ENCODE peak calls at places on chromosome 17, in eight cellular contexts. One of them, this sample, is unnamed. For H3K27me3, the result is how much of the 10 kb centered on the place peaks cover.

GRCh38 chr17:32503251-32504165 is 16.7 kb downstream of the CDK5R1 start:
- DNase-seq in vagina: no peak
- DNase-seq in effector memory CD4-positive, alpha-beta T cell: peak
- DNase-seq in A673: no peak
- DNase-seq in CD8-positive, alpha-beta memory T cell: no peak
- DNase-seq in naive thymus-derived CD4-positive, alpha-beta T cell: peak
- DNase-seq in PC-3: peak
- DNase-seq in right cardiac atrium: peak
- DNase-seq in this sample: no peak

GRCh38 chr17:59627269-59627668 is 7.6 kb downstream of the CLTC start:
- DNase-seq in vagina: no peak
- DNase-seq in effector memory CD4-positive, alpha-beta T cell: no peak
- DNase-seq in A673: no peak
- DNase-seq in CD8-positive, alpha-beta memory T cell: no peak
- DNase-seq in naive thymus-derived CD4-positive, alpha-beta T cell: no peak
- DNase-seq in PC-3: no peak
- DNase-seq in right cardiac atrium: no peak
- DNase-seq in this sample: no peak

GRCh38 chr17:1649844-1650409 is at the start of gene RILP:
- DNase-seq in vagina: peak
- DNase-seq in effector memory CD4-positive, alpha-beta T cell: no peak
- DNase-seq in A673: no peak
- DNase-seq in CD8-positive, alpha-beta memory T cell: no peak
- DNase-seq in naive thymus-derived CD4-positive, alpha-beta T cell: no peak
- DNase-seq in PC-3: peak
- DNase-seq in right cardiac atrium: peak
- DNase-seq in this sample: peak

GRCh38 chr17:62715882-62716390 is 88.5 kb downstream of the MRC2 start:
- DNase-seq in vagina: no peak
- DNase-seq in effector memory CD4-positive, alpha-beta T cell: no peak
- DNase-seq in A673: no peak
- DNase-seq in CD8-positive, alpha-beta memory T cell: no peak
- DNase-seq in naive thymus-derived CD4-positive, alpha-beta T cell: no peak
- DNase-seq in PC-3: no peak
- DNase-seq in right cardiac atrium: no peak
- DNase-seq in this sample: no peak

GRCh38 chr17:65994114-65994513 is 197.8 kb downstream of the CEP112 start:
- DNase-seq in vagina: no peak
- DNase-seq in effector memory CD4-positive, alpha-beta T cell: no peak
- DNase-seq in A673: no peak
- DNase-seq in CD8-positive, alpha-beta memory T cell: no peak
- DNase-seq in naive thymus-derived CD4-positive, alpha-beta T cell: no peak
- DNase-seq in PC-3: no peak
- DNase-seq in right cardiac atrium: no peak
- DNase-seq in this sample: no peak

GRCh38 chr17:60442271-60443201 is 20.2 kb downstream of the CHCT1 start:
- DNase-seq in vagina: no peak
- DNase-seq in effector memory CD4-positive, alpha-beta T cell: no peak
- DNase-seq in A673: peak
- DNase-seq in CD8-positive, alpha-beta memory T cell: no peak
- DNase-seq in naive thymus-derived CD4-positive, alpha-beta T cell: no peak
- DNase-seq in PC-3: peak
- DNase-seq in right cardiac atrium: no peak
- DNase-seq in this sample: no peak

GRCh38 chr17:29560306-29560705 is 6.5 kb downstream of the ABHD15 start:
- DNase-seq in vagina: no peak
- DNase-seq in effector memory CD4-positive, alpha-beta T cell: no peak
- DNase-seq in A673: no peak
- DNase-seq in CD8-positive, alpha-beta memory T cell: no peak
- DNase-seq in naive thymus-derived CD4-positive, alpha-beta T cell: no peak
- DNase-seq in PC-3: no peak
- DNase-seq in right cardiac atrium: no peak
- DNase-seq in this sample: no peak

GRCh38 chr17:67999291-67999911 is 3.1 kb upstream of the C17orf58 start:
- DNase-seq in vagina: no peak
- DNase-seq in effector memory CD4-positive, alpha-beta T cell: no peak
- DNase-seq in A673: no peak
- DNase-seq in CD8-positive, alpha-beta memory T cell: no peak
- DNase-seq in naive thymus-derived CD4-positive, alpha-beta T cell: no peak
- DNase-seq in PC-3: peak
- DNase-seq in right cardiac atrium: no peak
- DNase-seq in this sample: no peak

GRCh38 chr17:58187063-58187462 is 5.5 kb upstream of the EPX start:
- DNase-seq in vagina: peak
- DNase-seq in effector memory CD4-positive, alpha-beta T cell: no peak
- DNase-seq in A673: no peak
- DNase-seq in CD8-positive, alpha-beta memory T cell: no peak
- DNase-seq in naive thymus-derived CD4-positive, alpha-beta T cell: no peak
- DNase-seq in PC-3: no peak
- DNase-seq in right cardiac atrium: no peak
- DNase-seq in this sample: no peak

GRCh38 chr17:55301521-55302406 is 37.0 kb downstream of the HLF start:
- DNase-seq in vagina: no peak
- DNase-seq in effector memory CD4-positive, alpha-beta T cell: no peak
- DNase-seq in A673: peak
- DNase-seq in CD8-positive, alpha-beta memory T cell: no peak
- DNase-seq in naive thymus-derived CD4-positive, alpha-beta T cell: no peak
- DNase-seq in PC-3: peak
- DNase-seq in right cardiac atrium: no peak
- DNase-seq in this sample: no peak

GRCh38 chr17:38352245-38353083 is 820 bp downstream of the SOCS7 start:
- DNase-seq in vagina: no peak
- DNase-seq in effector memory CD4-positive, alpha-beta T cell: no peak
- DNase-seq in A673: no peak
- DNase-seq in CD8-positive, alpha-beta memory T cell: no peak
- DNase-seq in naive thymus-derived CD4-positive, alpha-beta T cell: peak
- DNase-seq in PC-3: peak
- DNase-seq in right cardiac atrium: peak
- DNase-seq in this sample: peak

GRCh38 chr17:1890758-1891450 is 61.1 kb downstream of the RPA1 start:
- DNase-seq in vagina: no peak
- DNase-seq in effector memory CD4-positive, alpha-beta T cell: peak
- DNase-seq in A673: peak
- DNase-seq in CD8-positive, alpha-beta memory T cell: peak
- DNase-seq in naive thymus-derived CD4-positive, alpha-beta T cell: peak
- DNase-seq in PC-3: no peak
- DNase-seq in right cardiac atrium: no peak
- DNase-seq in this sample: no peak

GRCh38 chr17:49471769-49472168 is 23.3 kb upstream of the NGFR start:
- DNase-seq in vagina: no peak
- DNase-seq in effector memory CD4-positive, alpha-beta T cell: no peak
- DNase-seq in A673: no peak
- DNase-seq in CD8-positive, alpha-beta memory T cell: no peak
- DNase-seq in naive thymus-derived CD4-positive, alpha-beta T cell: no peak
- DNase-seq in PC-3: no peak
- DNase-seq in right cardiac atrium: no peak
- DNase-seq in this sample: no peak

GRCh38 chr17:49472527-49472926 is 22.6 kb upstream of the NGFR start:
- DNase-seq in vagina: no peak
- DNase-seq in effector memory CD4-positive, alpha-beta T cell: no peak
- DNase-seq in A673: no peak
- DNase-seq in CD8-positive, alpha-beta memory T cell: no peak
- DNase-seq in naive thymus-derived CD4-positive, alpha-beta T cell: no peak
- DNase-seq in PC-3: no peak
- DNase-seq in right cardiac atrium: peak
- DNase-seq in this sample: no peak

GRCh38 chr17:49469831-49470568 is 25.1 kb upstream of the NGFR start:
- DNase-seq in vagina: no peak
- DNase-seq in effector memory CD4-positive, alpha-beta T cell: no peak
- DNase-seq in A673: no peak
- DNase-seq in CD8-positive, alpha-beta memory T cell: no peak
- DNase-seq in naive thymus-derived CD4-positive, alpha-beta T cell: no peak
- DNase-seq in PC-3: no peak
- DNase-seq in right cardiac atrium: peak
- DNase-seq in this sample: no peak

GRCh38 chr17:49471089-49471683 is 23.9 kb upstream of the NGFR start:
- DNase-seq in vagina: no peak
- DNase-seq in effector memory CD4-positive, alpha-beta T cell: no peak
- DNase-seq in A673: no peak
- DNase-seq in CD8-positive, alpha-beta memory T cell: no peak
- DNase-seq in naive thymus-derived CD4-positive, alpha-beta T cell: no peak
- DNase-seq in PC-3: no peak
- DNase-seq in right cardiac atrium: peak
- DNase-seq in this sample: no peak

DNA sequence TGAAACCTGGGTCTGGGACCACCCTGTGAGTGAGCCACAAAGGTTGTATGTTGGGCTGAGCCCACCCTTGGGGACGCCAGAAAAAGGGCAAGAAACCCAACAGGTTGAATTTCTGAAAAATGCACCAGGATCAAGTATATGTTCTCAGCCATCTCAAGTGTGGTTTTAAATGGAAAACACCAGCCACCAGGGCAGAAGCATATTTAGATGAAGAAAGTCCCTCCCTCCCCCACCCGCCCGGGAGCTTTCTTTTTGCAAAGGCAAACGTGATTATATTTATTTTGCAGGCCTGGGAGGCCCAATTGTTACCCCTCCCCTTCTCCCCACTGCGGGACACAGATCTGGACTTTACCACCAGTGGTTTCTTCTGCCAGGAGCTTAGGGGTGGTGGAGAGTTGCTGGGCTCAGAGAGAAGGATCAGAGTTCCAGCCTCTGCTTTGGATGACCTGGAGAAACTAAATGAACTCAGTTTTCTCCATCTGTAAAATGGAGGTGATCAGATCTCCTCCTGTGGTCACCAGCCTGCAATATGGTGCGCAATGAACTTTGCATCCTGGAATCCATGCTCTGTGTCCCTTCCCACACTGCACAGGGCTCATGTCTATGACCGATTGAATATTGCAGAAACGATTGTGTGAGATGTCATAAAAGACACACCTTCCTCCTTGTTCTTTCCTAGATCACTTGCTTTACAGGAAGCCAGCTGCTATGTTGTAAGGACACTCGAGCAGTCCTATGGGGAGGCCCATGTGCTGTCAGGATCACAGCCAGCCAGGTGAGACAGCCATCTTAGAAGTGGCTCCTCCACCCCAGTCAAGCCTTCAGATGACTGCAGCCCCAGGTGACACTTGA is 21.0 kb upstream of the NGFR start:
- DNase-seq in vagina: no peak
- DNase-seq in effector memory CD4-positive, alpha-beta T cell: no peak
- DNase-seq in A673: no peak
- DNase-seq in CD8-positive, alpha-beta memory T cell: no peak
- DNase-seq in naive thymus-derived CD4-positive, alpha-beta T cell: no peak
- DNase-seq in PC-3: no peak
- DNase-seq in right cardiac atrium: no peak
- DNase-seq in this sample: no peak
- H3K27me3 ChIP-seq in vagina: under half
- H3K27me3 ChIP-seq in effector memory CD4-positive, alpha-beta T cell: under half
- H3K27me3 ChIP-seq in A673: under half
- H3K27me3 ChIP-seq in CD8-positive, alpha-beta memory T cell: under half
- H3K27me3 ChIP-seq in naive thymus-derived CD4-positive, alpha-beta T cell: under half
- H3K27me3 ChIP-seq in PC-3: under half
- H3K27me3 ChIP-seq in right cardiac atrium: under half
- H3K27me3 ChIP-seq in this sample: under half

DNA sequence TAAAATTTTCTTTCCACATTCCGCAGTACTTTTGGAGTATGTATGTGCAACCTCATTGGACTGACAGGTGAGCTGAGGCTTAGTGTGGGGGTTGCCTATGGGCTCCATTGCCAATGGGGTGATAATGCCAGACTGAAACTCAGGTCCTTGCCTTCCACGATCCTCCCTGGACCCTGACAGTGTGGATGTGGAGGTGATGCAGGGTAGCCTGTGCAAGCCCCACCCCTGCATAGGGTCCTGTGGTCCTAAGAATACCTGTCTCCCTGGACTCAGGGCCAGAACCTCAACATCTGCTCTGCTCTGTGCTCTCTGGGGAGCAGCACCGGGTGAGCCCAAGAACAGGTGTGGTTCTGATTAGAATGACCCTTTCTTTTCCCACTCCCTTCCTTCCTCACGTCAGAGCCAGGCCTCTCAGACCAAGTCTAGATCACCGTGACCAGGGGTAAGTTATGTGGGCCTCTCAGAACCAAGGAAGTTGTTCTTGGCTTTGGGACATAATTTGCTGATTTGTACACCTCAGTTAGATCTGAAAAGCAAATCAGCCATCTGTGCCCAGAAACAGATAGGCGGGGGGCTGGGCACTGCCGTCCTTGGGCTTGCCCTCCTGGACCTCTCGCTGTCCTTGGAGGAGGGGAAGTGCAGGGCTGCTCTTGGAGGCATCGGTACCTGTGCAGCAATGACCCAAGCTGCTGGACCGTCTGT is 8.4 kb upstream of the TNS4 start:
- DNase-seq in vagina: no peak
- DNase-seq in effector memory CD4-positive, alpha-beta T cell: no peak
- DNase-seq in A673: no peak
- DNase-seq in CD8-positive, alpha-beta memory T cell: no peak
- DNase-seq in naive thymus-derived CD4-positive, alpha-beta T cell: no peak
- DNase-seq in PC-3: no peak
- DNase-seq in right cardiac atrium: no peak
- DNase-seq in this sample: no peak
- H3K4me3 ChIP-seq in vagina: no peak
- H3K4me3 ChIP-seq in effector memory CD4-positive, alpha-beta T cell: no peak
- H3K4me3 ChIP-seq in A673: no peak
- H3K4me3 ChIP-seq in CD8-positive, alpha-beta memory T cell: no peak
- H3K4me3 ChIP-seq in naive thymus-derived CD4-positive, alpha-beta T cell: no peak
- H3K4me3 ChIP-seq in PC-3: no peak
- H3K4me3 ChIP-seq in right cardiac atrium: no peak
- H3K4me3 ChIP-seq in this sample: no peak

GRCh38 chr17:34667656-34668055 is 88.3 kb downstream of the TMEM132E start:
- DNase-seq in vagina: no peak
- DNase-seq in effector memory CD4-positive, alpha-beta T cell: no peak
- DNase-seq in A673: no peak
- DNase-seq in CD8-positive, alpha-beta memory T cell: no peak
- DNase-seq in naive thymus-derived CD4-positive, alpha-beta T cell: no peak
- DNase-seq in PC-3: no peak
- DNase-seq in right cardiac atrium: no peak
- DNase-seq in this sample: no peak

GRCh38 chr17:34668206-34668605 is 88.8 kb downstream of the TMEM132E start:
- DNase-seq in vagina: no peak
- DNase-seq in effector memory CD4-positive, alpha-beta T cell: no peak
- DNase-seq in A673: no peak
- DNase-seq in CD8-positive, alpha-beta memory T cell: no peak
- DNase-seq in naive thymus-derived CD4-positive, alpha-beta T cell: no peak
- DNase-seq in PC-3: no peak
- DNase-seq in right cardiac atrium: no peak
- DNase-seq in this sample: no peak

GRCh38 chr17:34663714-34664113 is 84.3 kb downstream of the TMEM132E start:
- DNase-seq in vagina: no peak
- DNase-seq in effector memory CD4-positive, alpha-beta T cell: no peak
- DNase-seq in A673: no peak
- DNase-seq in CD8-positive, alpha-beta memory T cell: no peak
- DNase-seq in naive thymus-derived CD4-positive, alpha-beta T cell: no peak
- DNase-seq in PC-3: no peak
- DNase-seq in right cardiac atrium: no peak
- DNase-seq in this sample: no peak

GRCh38 chr17:34665150-34665802 is 85.9 kb downstream of the TMEM132E start:
- DNase-seq in vagina: no peak
- DNase-seq in effector memory CD4-positive, alpha-beta T cell: no peak
- DNase-seq in A673: no peak
- DNase-seq in CD8-positive, alpha-beta memory T cell: no peak
- DNase-seq in naive thymus-derived CD4-positive, alpha-beta T cell: peak
- DNase-seq in PC-3: no peak
- DNase-seq in right cardiac atrium: no peak
- DNase-seq in this sample: no peak

GRCh38 chr17:34665803-34666763 is 86.7 kb downstream of the TMEM132E start:
- DNase-seq in vagina: no peak
- DNase-seq in effector memory CD4-positive, alpha-beta T cell: no peak
- DNase-seq in A673: no peak
- DNase-seq in CD8-positive, alpha-beta memory T cell: no peak
- DNase-seq in naive thymus-derived CD4-positive, alpha-beta T cell: no peak
- DNase-seq in PC-3: no peak
- DNase-seq in right cardiac atrium: no peak
- DNase-seq in this sample: no peak
- H3K27me3 ChIP-seq in vagina: under half
- H3K27me3 ChIP-seq in effector memory CD4-positive, alpha-beta T cell: under half
- H3K27me3 ChIP-seq in A673: under half
- H3K27me3 ChIP-seq in CD8-positive, alpha-beta memory T cell: under half
- H3K27me3 ChIP-seq in naive thymus-derived CD4-positive, alpha-beta T cell: under half
- H3K27me3 ChIP-seq in PC-3: under half
- H3K27me3 ChIP-seq in right cardiac atrium: under half
- H3K27me3 ChIP-seq in this sample: under half

GRCh38 chr17:27804113-27804512 is 3.8 kb upstream of the NOS2 start:
- DNase-seq in vagina: no peak
- DNase-seq in effector memory CD4-positive, alpha-beta T cell: no peak
- DNase-seq in A673: no peak
- DNase-seq in CD8-positive, alpha-beta memory T cell: no peak
- DNase-seq in naive thymus-derived CD4-positive, alpha-beta T cell: no peak
- DNase-seq in PC-3: no peak
- DNase-seq in right cardiac atrium: no peak
- DNase-seq in this sample: no peak
- H3K4me3 ChIP-seq in vagina: no peak
- H3K4me3 ChIP-seq in effector memory CD4-positive, alpha-beta T cell: no peak
- H3K4me3 ChIP-seq in A673: no peak
- H3K4me3 ChIP-seq in CD8-positive, alpha-beta memory T cell: no peak
- H3K4me3 ChIP-seq in naive thymus-derived CD4-positive, alpha-beta T cell: no peak
- H3K4me3 ChIP-seq in PC-3: no peak
- H3K4me3 ChIP-seq in right cardiac atrium: no peak
- H3K4me3 ChIP-seq in this sample: no peak

This sample was measured in pancreas.